ENCODE peak calls at places on chromosomes 6 and 20, in ten cellular contexts. M is SK-N-SH, B is HepG2, N is H1, S is H9, L is astrocyte, H is PC-3, A is mammary epithelial cell, O is keratinocyte, P is K562. T is an unnamed sample. For H3K79me2, the result is how much of the 10 kb centered on the place peaks cover.

GRCh38 chr20:63008541-63009043 is 1.8 kb upstream of the BHLHE23 start:
- DNase-seq in A (no peak), M (peak), N (no peak), O (no peak), S (no peak), L (no peak), P (no peak), H (no peak), B (no peak), T (no peak)

GRCh38 chr6:45548657-45549515 is 171.2 kb upstream of the SUPT3H start:
- DNase-seq in H (no peak), P (no peak), N (no peak), S (no peak), B (no peak), L (no peak), O (no peak), M (no peak), A (no peak), T (no peak)

GRCh38 chr6:111011360-111012142 is 29.7 kb downstream of the RPF2 start:
- DNase-seq in S (no peak), N (no peak), L (peak), H (peak), A (peak), B (peak), M (peak), O (no peak), P (peak), T (peak)

GRCh38 chr6:47153066-47153755 is 111.1 kb upstream of the ADGRF1 start:
- DNase-seq in B (peak), M (no peak), P (no peak), N (no peak), H (no peak), O (no peak), A (no peak), L (peak), S (no peak), T (peak)

GRCh38 chr6:31265926-31266325 is 6.0 kb downstream of the HLA-C start:
- DNase-seq in S (no peak), N (no peak), A (no peak), H (no peak), P (no peak), L (no peak), M (no peak), B (no peak), O (no peak), T (no peak)

GRCh38 chr20:52524865-52525264 is 333.3 kb upstream of the ZFP64 start:
- DNase-seq in A (no peak), H (no peak), S (no peak), N (no peak), B (no peak), M (no peak), P (no peak), O (no peak), L (peak), T (no peak)

GRCh38 chr20:33111306-33111705 is 31.9 kb downstream of the BPIFB4 start:
- DNase-seq in O (no peak), N (no peak), P (no peak), H (no peak), L (no peak), M (no peak), A (no peak), S (no peak), B (no peak), T (no peak)

GRCh38 chr6:119446623-119447008 is 97.1 kb upstream of the MAN1A1 start:
- DNase-seq in P (no peak), L (peak), O (no peak), B (no peak), S (no peak), N (no peak), M (no peak), H (peak), A (no peak), T (peak)

GRCh38 chr20:50170549-50171220 is 17.2 kb upstream of the PEDS1 start:
- DNase-seq in O (no peak), A (no peak), N (no peak), B (no peak), S (peak), H (no peak), L (no peak), M (no peak), P (no peak), T (no peak)

GRCh38 chr20:1897965-1898464 is 2.8 kb downstream of the SIRPA start:
- DNase-seq in A (no peak), B (no peak), S (no peak), O (no peak), L (no peak), M (no peak), N (no peak), P (no peak), H (no peak), T (no peak)

GRCh38 chr6:127971945-127972391 is 71.1 kb upstream of the THEMIS start:
- DNase-seq in S (no peak), L (peak), H (peak), N (no peak), M (no peak), A (peak), O (peak), B (peak), P (no peak), T (peak)

GRCh38 chr20:44074252-44075151 is 112.5 kb downstream of the JPH2 start:
- DNase-seq in B (no peak), M (peak), L (peak), O (no peak), H (peak), N (no peak), A (peak), P (no peak), S (no peak), T (peak)

GRCh38 chr6:126052485-126052884 is 66.1 kb downstream of the TRMT11 start:
- DNase-seq in H (no peak), B (no peak), O (no peak), A (no peak), M (no peak), S (no peak), P (no peak), N (no peak), L (no peak), T (no peak)

GRCh38 chr20:10708342-10709185 is 34.8 kb upstream of the JAG1 start:
- DNase-seq in M (no peak), L (peak), H (peak), S (no peak), A (peak), P (no peak), N (no peak), B (peak), O (no peak), T (peak)

GRCh38 chr6:100078509-100078908 is 84.5 kb upstream of the MCHR2 start:
- DNase-seq in S (peak), M (peak), H (peak), L (peak), O (no peak), A (peak), P (no peak), B (peak), N (peak), T (peak)

GRCh38 chr6:133787859-133788505 is 100.9 kb upstream of the TCF21 start:
- DNase-seq in H (no peak), O (no peak), N (no peak), M (no peak), S (no peak), A (no peak), P (no peak), L (no peak), B (no peak), T (no peak)

GRCh38 chr20:49028684-49029083 is 17.4 kb upstream of the CSE1L start:
- DNase-seq in H (peak), A (peak), S (no peak), B (peak), P (peak), O (no peak), L (peak), N (no peak), M (peak), T (peak)

GRCh38 chr6:112029045-112029822 is 24.7 kb upstream of the CCN6 start:
- DNase-seq in H (peak), S (peak), B (peak), L (no peak), N (peak), A (peak), O (no peak), M (peak), P (peak), T (peak)

GRCh38 chr6:149012040-149012545 is 265.3 kb downstream of the UST start:
- DNase-seq in O (peak), M (no peak), B (no peak), N (no peak), L (peak), A (peak), P (no peak), H (peak), S (no peak), T (peak)

GRCh38 chr6:99822741-99823512 is 171.1 kb downstream of the MCHR2 start:
- DNase-seq in O (no peak), P (peak), B (peak), N (no peak), S (no peak), A (peak), H (peak), M (peak), L (peak), T (peak)

GRCh38 chr20:7848351-7848750 is 91.9 kb downstream of the HAO1 start:
- DNase-seq in B (no peak), M (no peak), P (no peak), S (no peak), A (no peak), L (no peak), N (no peak), H (no peak), O (no peak), T (no peak)

GRCh38 chr20:33653900-33654596 is 8.1 kb upstream of the C20orf144 start:
- DNase-seq in S (peak), M (peak), O (no peak), N (no peak), B (no peak), H (peak), P (peak), L (no peak), A (peak), T (no peak)

GRCh38 chr20:62240015-62240685 is 1.8 kb downstream of the OSBPL2 start:
- DNase-seq in N (no peak), A (no peak), L (no peak), P (no peak), H (no peak), S (no peak), M (no peak), B (no peak), O (no peak), T (no peak)

GRCh38 chr6:25217275-25217674 is 61.9 kb upstream of the CARMIL1 start:
- DNase-seq in M (no peak), P (no peak), N (no peak), A (no peak), L (no peak), O (no peak), B (no peak), H (no peak), S (no peak), T (no peak)

GRCh38 chr20:41158082-41158625 is 20.8 kb downstream of the PLCG1 start:
- DNase-seq in N (no peak), A (no peak), L (no peak), H (no peak), S (no peak), B (no peak), M (no peak), P (no peak), O (no peak), T (no peak)
- H3K79me2 ChIP-seq in N (half or more), A (half or more), L (half or more), H (under half), S (under half), B (half or more), M (half or more), P (under half), O (half or more), T (under half)

DNA sequence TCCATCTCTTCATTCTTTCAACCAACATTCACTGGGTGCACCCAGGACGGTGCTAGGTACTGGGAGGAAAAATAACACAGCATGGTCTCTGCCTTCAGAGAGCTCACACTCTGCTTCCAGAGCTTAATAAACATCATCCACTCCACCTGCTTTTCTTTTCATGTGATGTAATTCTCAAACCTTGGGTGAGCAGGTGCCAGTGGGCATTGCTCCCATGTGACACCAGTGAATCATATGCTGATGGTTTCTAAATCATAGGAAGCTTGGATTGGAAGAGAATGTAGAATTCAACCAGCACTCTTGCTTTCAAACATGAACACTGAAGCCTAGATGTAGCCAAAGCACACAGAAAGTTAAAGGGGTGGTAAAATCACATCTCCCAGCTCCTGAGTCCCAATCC is 189.8 kb downstream of the FOXA2 start:
- DNase-seq in M (no peak), H (peak), O (no peak), N (no peak), B (no peak), P (no peak), A (peak), S (no peak), L (no peak), T (no peak)
- TF ChIP-seq CTCF in M (no peak), H (no peak), O (no peak), N (no peak), B (no peak), P (no peak), A (no peak), S (no peak), L (no peak), T (no peak)

DNA sequence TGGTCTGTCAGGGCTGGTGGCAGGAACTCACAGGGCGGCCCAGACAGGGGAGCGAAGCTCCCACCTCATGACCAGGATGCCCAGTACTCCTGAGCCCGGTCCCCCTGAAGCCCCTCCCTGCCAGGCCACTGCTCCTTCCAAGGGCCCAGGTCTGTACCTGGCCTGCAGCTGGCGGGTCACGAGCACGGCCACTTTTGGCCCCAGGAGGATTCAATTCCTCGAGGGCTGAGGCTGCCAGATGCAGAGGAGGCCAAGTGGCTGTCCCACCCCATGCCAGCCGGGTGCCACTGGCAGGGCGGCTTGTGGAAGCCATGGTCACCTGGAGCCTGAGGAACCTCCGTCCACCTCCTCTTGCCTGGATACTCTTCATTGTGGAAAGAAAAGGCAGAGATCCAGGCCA is 17.4 kb downstream of the PMEPA1 start:
- DNase-seq in S (no peak), O (no peak), N (no peak), A (no peak), L (no peak), B (no peak), H (no peak), P (no peak), M (no peak), T (no peak)
- H3K9ac ChIP-seq in S (no peak), O (peak), N (no peak), A (peak), L (peak), B (no peak), H (peak), P (no peak), M (no peak), T (no peak)

GRCh38 chr6:137779982-137780381 is 87.1 kb upstream of the TNFAIP3 start:
- DNase-seq in L (no peak), H (no peak), S (no peak), M (no peak), N (no peak), B (no peak), A (no peak), O (no peak), P (no peak), T (no peak)

GRCh38 chr6:137780447-137781034 is 86.5 kb upstream of the TNFAIP3 start:
- DNase-seq in H (no peak), M (no peak), B (no peak), P (no peak), A (no peak), S (no peak), L (no peak), O (no peak), N (no peak), T (no peak)

GRCh38 chr6:137782166-137783039 is 84.7 kb upstream of the TNFAIP3 start:
- DNase-seq in P (no peak), O (no peak), N (no peak), M (no peak), S (no peak), A (no peak), H (no peak), B (peak), L (no peak), T (no peak)

GRCh38 chr6:137783640-137784198 is 83.3 kb upstream of the TNFAIP3 start:
- DNase-seq in S (no peak), M (no peak), N (no peak), P (no peak), L (no peak), B (no peak), O (no peak), H (no peak), A (no peak), T (no peak)

GRCh38 chr6:137781639-137782038 is 85.4 kb upstream of the TNFAIP3 start:
- DNase-seq in B (no peak), M (no peak), H (no peak), S (no peak), O (no peak), N (no peak), L (no peak), P (no peak), A (no peak), T (no peak)
- H3K79me2 ChIP-seq in B (under half), M (under half), H (under half), S (under half), O (under half), N (under half), L (under half), P (under half), A (under half), T (under half)